ENCODE peak calls at places on chromosomes 12 and 14, in four cellular contexts. One of them, this sample, is unnamed.

GRCh38 chr12:32501835-32502333 is 102.5 kb downstream of the FGD4 start:
- DNase-seq in SK-N-MC: peak; percentile 82
- DNase-seq in left ventricle myocardium inferior: no peak
- DNase-seq in suprapubic skin: peak; percentile 77
- DNase-seq in this sample: no peak

GRCh38 chr12:96244826-96245225 is 50.7 kb downstream of the ELK3 start:
- DNase-seq in SK-N-MC: no peak
- DNase-seq in left ventricle myocardium inferior: no peak
- DNase-seq in suprapubic skin: no peak
- DNase-seq in this sample: no peak

GRCh38 chr14:24816011-24816928 is 182.3 kb upstream of the GZMB start:
- DNase-seq in SK-N-MC: no peak
- DNase-seq in left ventricle myocardium inferior: no peak
- DNase-seq in suprapubic skin: no peak
- DNase-seq in this sample: no peak

GRCh38 chr12:38166225-38166624 is 150.3 kb upstream of the ALG10B start:
- DNase-seq in SK-N-MC: no peak
- DNase-seq in left ventricle myocardium inferior: no peak
- DNase-seq in suprapubic skin: no peak
- DNase-seq in this sample: no peak

GRCh38 chr12:39619316-39619659 is 315 bp downstream of the ABCD2 start:
- DNase-seq in SK-N-MC: no peak
- DNase-seq in left ventricle myocardium inferior: no peak
- DNase-seq in suprapubic skin: no peak
- DNase-seq in this sample: no peak

GRCh38 chr12:51970904-51971646 is 19.6 kb downstream of the ACVR1B start:
- DNase-seq in SK-N-MC: no peak
- DNase-seq in left ventricle myocardium inferior: no peak
- DNase-seq in suprapubic skin: no peak
- DNase-seq in this sample: no peak

GRCh38 chr14:100103261-100104005 is 38.2 kb downstream of the EVL start:
- DNase-seq in SK-N-MC: no peak
- DNase-seq in left ventricle myocardium inferior: peak; percentile 41
- DNase-seq in suprapubic skin: peak; percentile 34
- DNase-seq in this sample: no peak

GRCh38 chr12:92927436-92928116 is 1.5 kb downstream of the EEA1 start:
- DNase-seq in SK-N-MC: no peak
- DNase-seq in left ventricle myocardium inferior: no peak
- DNase-seq in suprapubic skin: no peak
- DNase-seq in this sample: no peak

GRCh38 chr14:67187210-67187609 is 2.0 kb upstream of the GARIN2 start:
- DNase-seq in SK-N-MC: no peak
- DNase-seq in left ventricle myocardium inferior: no peak
- DNase-seq in suprapubic skin: no peak
- DNase-seq in this sample: no peak

GRCh38 chr14:74491952-74492351 is 1.2 kb downstream of the NPC2 start:
- DNase-seq in SK-N-MC: no peak
- DNase-seq in left ventricle myocardium inferior: no peak
- DNase-seq in suprapubic skin: no peak
- DNase-seq in this sample: peak; percentile 11

GRCh38 chr14:82595466-82595865 is 1061.8 kb upstream of the SEL1L start:
- DNase-seq in SK-N-MC: no peak
- DNase-seq in left ventricle myocardium inferior: no peak
- DNase-seq in suprapubic skin: no peak
- DNase-seq in this sample: no peak

GRCh38 chr12:112862570-112863137 is 44.1 kb upstream of the OAS1 start:
- DNase-seq in SK-N-MC: no peak
- DNase-seq in left ventricle myocardium inferior: no peak
- DNase-seq in suprapubic skin: no peak
- DNase-seq in this sample: no peak

GRCh38 chr14:95507174-95507573 is 9.3 kb downstream of the SYNE3 start:
- DNase-seq in SK-N-MC: no peak
- DNase-seq in left ventricle myocardium inferior: peak; percentile 64
- DNase-seq in suprapubic skin: peak; percentile 89
- DNase-seq in this sample: no peak

GRCh38 chr14:66649515-66649914 is 141.6 kb downstream of the GPHN start:
- DNase-seq in SK-N-MC: no peak
- DNase-seq in left ventricle myocardium inferior: no peak
- DNase-seq in suprapubic skin: no peak
- DNase-seq in this sample: no peak

GRCh38 chr12:95998611-95999300 is 2.6 kb upstream of the HAL start:
- DNase-seq in SK-N-MC: peak; percentile 35
- DNase-seq in left ventricle myocardium inferior: no peak
- DNase-seq in suprapubic skin: no peak
- DNase-seq in this sample: no peak

GRCh38 chr12:75933136-75933535 is 98.4 kb downstream of the PHLDA1 start:
- DNase-seq in SK-N-MC: no peak
- DNase-seq in left ventricle myocardium inferior: no peak
- DNase-seq in suprapubic skin: no peak
- DNase-seq in this sample: no peak

GRCh38 chr12:14482886-14483285 is 84.8 kb downstream of the PLBD1 start:
- DNase-seq in SK-N-MC: no peak
- DNase-seq in left ventricle myocardium inferior: no peak
- DNase-seq in suprapubic skin: no peak
- DNase-seq in this sample: no peak

GRCh38 chr12:46071335-46071734 is 81.0 kb upstream of the SCAF11 start:
- DNase-seq in SK-N-MC: no peak
- DNase-seq in left ventricle myocardium inferior: no peak
- DNase-seq in suprapubic skin: no peak
- DNase-seq in this sample: no peak

GRCh38 chr14:64789696-64790095 is 85.5 kb downstream of the PLEKHG3 start:
- DNase-seq in SK-N-MC: no peak
- DNase-seq in left ventricle myocardium inferior: no peak
- DNase-seq in suprapubic skin: no peak
- DNase-seq in this sample: no peak

GRCh38 chr12:103813426-103813825 is 27.6 kb downstream of the NT5DC3 start:
- DNase-seq in SK-N-MC: no peak
- DNase-seq in left ventricle myocardium inferior: no peak
- DNase-seq in suprapubic skin: no peak
- DNase-seq in this sample: no peak

GRCh38 chr12:111038941-111039340 is 118.6 kb upstream of the MYL2 start:
- DNase-seq in SK-N-MC: no peak
- DNase-seq in left ventricle myocardium inferior: no peak
- DNase-seq in suprapubic skin: no peak
- DNase-seq in this sample: no peak

GRCh38 chr12:2244013-2244861 is 191.4 kb downstream of the CACNA1C start:
- DNase-seq in SK-N-MC: no peak
- DNase-seq in left ventricle myocardium inferior: no peak
- DNase-seq in suprapubic skin: no peak
- DNase-seq in this sample: no peak

GRCh38 chr12:91129662-91130362 is 18.5 kb upstream of the LUM start:
- DNase-seq in SK-N-MC: no peak
- DNase-seq in left ventricle myocardium inferior: no peak
- DNase-seq in suprapubic skin: no peak
- DNase-seq in this sample: no peak

GRCh38 chr12:24955853-24956252 is 7.0 kb upstream of the BCAT1 start:
- DNase-seq in SK-N-MC: no peak
- DNase-seq in left ventricle myocardium inferior: no peak
- DNase-seq in suprapubic skin: no peak
- DNase-seq in this sample: no peak

GRCh38 chr12:108839890-108840230 is 17.5 kb downstream of the SSH1 start:
- DNase-seq in SK-N-MC: no peak
- DNase-seq in left ventricle myocardium inferior: peak; percentile 26
- DNase-seq in suprapubic skin: no peak
- DNase-seq in this sample: no peak
- H3K27ac ChIP-seq in SK-N-MC: peak overlapping the region; percentile 75
- H3K27ac ChIP-seq in left ventricle myocardium inferior: peak overlapping the region; percentile 92
- H3K27ac ChIP-seq in suprapubic skin: peak overlapping the region; percentile 84
- H3K27ac ChIP-seq in this sample: no peak overlapping the region

GRCh38 chr14:91249841-91250616 is 5.5 kb upstream of the GPR68 start:
- DNase-seq in SK-N-MC: no peak
- DNase-seq in left ventricle myocardium inferior: no peak
- DNase-seq in suprapubic skin: no peak
- DNase-seq in this sample: no peak
- H3K4me3 ChIP-seq in SK-N-MC: no peak overlapping the region
- H3K4me3 ChIP-seq in left ventricle myocardium inferior: no peak overlapping the region
- H3K4me3 ChIP-seq in suprapubic skin: no peak overlapping the region
- H3K4me3 ChIP-seq in this sample: peak overlapping the region; percentile 36

DNA sequence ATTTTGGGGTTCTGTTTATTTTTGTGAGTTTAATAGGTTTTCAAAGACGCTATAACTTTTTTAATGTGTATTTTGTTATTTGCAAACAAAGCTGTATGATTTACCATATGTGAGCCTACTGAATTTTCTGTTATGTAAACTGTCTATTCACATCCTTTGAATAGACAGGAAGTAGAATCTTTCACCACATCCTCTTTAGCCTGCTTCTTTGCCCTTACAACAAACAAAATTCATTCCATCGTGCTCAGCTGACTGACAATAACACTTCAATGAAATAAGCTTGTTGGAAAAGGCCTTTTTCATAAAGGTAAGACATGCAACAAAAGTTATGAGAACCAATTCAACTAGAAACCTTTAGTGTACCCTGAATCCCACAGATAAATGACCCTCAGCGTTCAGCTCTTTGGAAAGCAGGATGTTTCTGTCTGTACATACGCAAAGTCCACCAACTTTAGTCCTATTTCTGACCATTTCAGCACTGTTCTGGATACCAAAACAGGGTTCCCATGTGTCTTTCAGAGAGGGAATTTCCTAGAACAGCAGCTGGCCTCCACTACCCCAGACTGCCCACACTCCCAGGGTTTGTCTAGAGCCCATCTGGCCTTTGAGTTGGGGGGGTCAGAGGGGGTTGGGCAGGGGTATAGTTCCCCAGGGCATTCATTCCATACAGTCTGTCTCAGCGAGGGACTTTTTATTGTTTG is 71.3 kb downstream of the DUSP6 start:
- DNase-seq in SK-N-MC: no peak
- DNase-seq in left ventricle myocardium inferior: peak; percentile 46
- DNase-seq in suprapubic skin: no peak
- DNase-seq in this sample: no peak
- H3K27ac ChIP-seq in SK-N-MC: no peak overlapping the region
- H3K27ac ChIP-seq in left ventricle myocardium inferior: peak overlapping the region; percentile 67
- H3K27ac ChIP-seq in suprapubic skin: no peak overlapping the region
- H3K27ac ChIP-seq in this sample: no peak overlapping the region

GRCh38 chr14:21385170-21385904 is 1.5 kb upstream of the SUPT16H start:
- DNase-seq in SK-N-MC: no peak
- DNase-seq in left ventricle myocardium inferior: no peak
- DNase-seq in suprapubic skin: no peak
- DNase-seq in this sample: no peak
- H3K4me3 ChIP-seq in SK-N-MC: peak overlapping the region; percentile 89
- H3K4me3 ChIP-seq in left ventricle myocardium inferior: peak overlapping the region; percentile 92
- H3K4me3 ChIP-seq in suprapubic skin: no peak overlapping the region
- H3K4me3 ChIP-seq in this sample: no peak overlapping the region